ENCODE peak calls at places on chromosomes 4 and X, in five cellular contexts. One of them, this sample, is unnamed.

GRCh38 chrX:48648299-48648698 is 35.3 kb upstream of the WAS start:
- DNase-seq in brain microvascular endothelial cell: peak
- DNase-seq in H1: peak
- DNase-seq in colonic mucosa: peak
- DNase-seq in H9: peak
- DNase-seq in this sample: no peak

GRCh38 chrX:46125139-46125538 is 420.1 kb downstream of the ZNF674 start:
- DNase-seq in colonic mucosa: no peak
- DNase-seq in H9: no peak
- DNase-seq in H1: no peak
- DNase-seq in brain microvascular endothelial cell: no peak
- DNase-seq in this sample: no peak

GRCh38 chr4:92501456-92501855 is 197.7 kb downstream of the GRID2 start:
- DNase-seq in brain microvascular endothelial cell: no peak
- DNase-seq in H9: no peak
- DNase-seq in H1: no peak
- DNase-seq in colonic mucosa: no peak
- DNase-seq in this sample: peak

GRCh38 chr4:11426716-11427115 is 2.0 kb downstream of the HS3ST1 start:
- DNase-seq in H1: no peak
- DNase-seq in colonic mucosa: no peak
- DNase-seq in H9: no peak
- DNase-seq in brain microvascular endothelial cell: no peak
- DNase-seq in this sample: no peak

GRCh38 chrX:36334508-36335015 is 415.0 kb downstream of the CFAP47 start:
- DNase-seq in H9: no peak
- DNase-seq in brain microvascular endothelial cell: no peak
- DNase-seq in H1: no peak
- DNase-seq in colonic mucosa: no peak
- DNase-seq in this sample: no peak

GRCh38 chr4:140243345-140243753 is 89.4 kb upstream of the MAML3 start:
- DNase-seq in H9: no peak
- DNase-seq in brain microvascular endothelial cell: no peak
- DNase-seq in colonic mucosa: peak
- DNase-seq in H1: no peak
- DNase-seq in this sample: no peak

GRCh38 chr4:3451956-3452355 is 10.2 kb downstream of the HGFAC start:
- DNase-seq in brain microvascular endothelial cell: peak
- DNase-seq in H9: no peak
- DNase-seq in colonic mucosa: no peak
- DNase-seq in H1: no peak
- DNase-seq in this sample: no peak

GRCh38 chr4:96170198-96170597 is 330.3 kb downstream of the PDHA2 start:
- DNase-seq in colonic mucosa: no peak
- DNase-seq in H1: no peak
- DNase-seq in H9: peak
- DNase-seq in brain microvascular endothelial cell: no peak
- DNase-seq in this sample: no peak

GRCh38 chr4:174084542-174084941 is 198.9 kb downstream of the FBXO8 start:
- DNase-seq in H1: no peak
- DNase-seq in H9: no peak
- DNase-seq in colonic mucosa: no peak
- DNase-seq in brain microvascular endothelial cell: no peak
- DNase-seq in this sample: no peak

GRCh38 chr4:153731239-153731638 is 28.6 kb downstream of the RNF175 start:
- DNase-seq in brain microvascular endothelial cell: peak
- DNase-seq in colonic mucosa: no peak
- DNase-seq in H1: no peak
- DNase-seq in H9: no peak
- DNase-seq in this sample: peak

GRCh38 chrX:126137899-126138298 is 28.2 kb downstream of the DCAF12L2 start:
- DNase-seq in colonic mucosa: no peak
- DNase-seq in H9: no peak
- DNase-seq in H1: no peak
- DNase-seq in brain microvascular endothelial cell: no peak
- DNase-seq in this sample: no peak

GRCh38 chr4:1297023-1297395 is 7.3 kb downstream of the MAEA start:
- DNase-seq in brain microvascular endothelial cell: no peak
- DNase-seq in colonic mucosa: no peak
- DNase-seq in H1: no peak
- DNase-seq in H9: no peak
- DNase-seq in this sample: no peak

GRCh38 chrX:70527053-70527452 is 82.4 kb downstream of the DLG3 start:
- DNase-seq in colonic mucosa: no peak
- DNase-seq in H1: no peak
- DNase-seq in H9: no peak
- DNase-seq in brain microvascular endothelial cell: no peak
- DNase-seq in this sample: no peak

GRCh38 chrX:57528670-57529255 is 63.0 kb upstream of the ZXDB start:
- DNase-seq in brain microvascular endothelial cell: no peak
- DNase-seq in H9: peak
- DNase-seq in H1: no peak
- DNase-seq in colonic mucosa: peak
- DNase-seq in this sample: no peak

GRCh38 chr4:87982446-87982845 is 6.9 kb downstream of the SPP1 start:
- DNase-seq in H1: no peak
- DNase-seq in H9: no peak
- DNase-seq in brain microvascular endothelial cell: peak
- DNase-seq in colonic mucosa: no peak
- DNase-seq in this sample: no peak

GRCh38 chr4:165994706-165995105 is 121.7 kb downstream of the TLL1 start:
- DNase-seq in H1: no peak
- DNase-seq in H9: no peak
- DNase-seq in brain microvascular endothelial cell: peak
- DNase-seq in colonic mucosa: no peak
- DNase-seq in this sample: no peak

GRCh38 chr4:155924637-155925036 is 21.1 kb downstream of the TDO2 start:
- DNase-seq in H1: no peak
- DNase-seq in H9: no peak
- DNase-seq in colonic mucosa: no peak
- DNase-seq in brain microvascular endothelial cell: no peak
- DNase-seq in this sample: no peak

DNA sequence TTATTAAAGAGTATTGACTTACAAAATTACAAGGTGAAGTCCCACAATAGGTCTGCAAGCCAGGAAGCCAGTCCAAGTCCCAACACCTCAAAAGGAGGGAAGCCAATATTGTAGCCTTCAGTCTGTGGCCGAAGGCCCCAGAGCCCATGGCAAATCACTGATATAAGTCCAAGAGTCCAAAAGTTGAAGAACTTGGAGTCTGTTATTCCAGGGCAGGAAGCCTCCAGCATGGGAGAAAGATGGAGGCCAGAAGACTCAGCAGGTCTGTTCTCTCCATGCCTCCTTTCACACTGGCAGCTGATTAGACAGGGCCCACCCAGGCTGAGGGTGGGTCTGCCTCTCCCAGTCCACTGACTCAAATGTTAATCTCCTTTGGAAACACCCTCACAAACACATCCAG is 18.1 kb downstream of the TDO2 start:
- DNase-seq in brain microvascular endothelial cell: no peak
- DNase-seq in H9: no peak
- DNase-seq in H1: no peak
- DNase-seq in colonic mucosa: no peak
- DNase-seq in this sample: no peak
- H3K27ac ChIP-seq in brain microvascular endothelial cell: no peak
- H3K27ac ChIP-seq in H9: no peak
- H3K27ac ChIP-seq in H1: no peak
- H3K27ac ChIP-seq in colonic mucosa: no peak
- H3K27ac ChIP-seq in this sample: no peak

GRCh38 chr4:47528651-47529050 is 43.6 kb downstream of the ATP10D start:
- DNase-seq in colonic mucosa: no peak
- DNase-seq in H9: no peak
- DNase-seq in H1: no peak
- DNase-seq in brain microvascular endothelial cell: no peak
- DNase-seq in this sample: no peak

GRCh38 chr4:47531241-47531953 is 46.3 kb downstream of the ATP10D start:
- DNase-seq in H9: no peak
- DNase-seq in colonic mucosa: peak
- DNase-seq in brain microvascular endothelial cell: peak
- DNase-seq in H1: no peak
- DNase-seq in this sample: peak

GRCh38 chr4:47532658-47533057 is 47.6 kb downstream of the ATP10D start:
- DNase-seq in brain microvascular endothelial cell: no peak
- DNase-seq in H1: no peak
- DNase-seq in H9: no peak
- DNase-seq in colonic mucosa: no peak
- DNase-seq in this sample: no peak

GRCh38 chr4:47531954-47532321 is 46.9 kb downstream of the ATP10D start:
- DNase-seq in brain microvascular endothelial cell: no peak
- DNase-seq in H9: no peak
- DNase-seq in H1: no peak
- DNase-seq in colonic mucosa: no peak
- DNase-seq in this sample: no peak

GRCh38 chr4:47530801-47531200 is 45.7 kb downstream of the ATP10D start:
- DNase-seq in H9: no peak
- DNase-seq in H1: no peak
- DNase-seq in brain microvascular endothelial cell: no peak
- DNase-seq in colonic mucosa: no peak
- DNase-seq in this sample: no peak
- H3K27ac ChIP-seq in H9: no peak
- H3K27ac ChIP-seq in H1: no peak
- H3K27ac ChIP-seq in brain microvascular endothelial cell: peak
- H3K27ac ChIP-seq in colonic mucosa: no peak
- H3K27ac ChIP-seq in this sample: peak

GRCh38 chr4:145530662-145531061 is 49.0 kb downstream of the SMAD1 start:
- DNase-seq in brain microvascular endothelial cell: no peak
- DNase-seq in H9: no peak
- DNase-seq in colonic mucosa: no peak
- DNase-seq in H1: no peak
- DNase-seq in this sample: no peak

GRCh38 chr4:145531791-145532190 is 50.1 kb downstream of the SMAD1 start:
- DNase-seq in colonic mucosa: no peak
- DNase-seq in brain microvascular endothelial cell: no peak
- DNase-seq in H9: no peak
- DNase-seq in H1: no peak
- DNase-seq in this sample: no peak

GRCh38 chr4:145535202-145535601 is 53.5 kb downstream of the SMAD1 start:
- DNase-seq in H1: no peak
- DNase-seq in brain microvascular endothelial cell: no peak
- DNase-seq in H9: no peak
- DNase-seq in colonic mucosa: no peak
- DNase-seq in this sample: no peak

GRCh38 chr4:145531193-145531592 is 49.5 kb downstream of the SMAD1 start:
- DNase-seq in H9: no peak
- DNase-seq in H1: no peak
- DNase-seq in colonic mucosa: no peak
- DNase-seq in brain microvascular endothelial cell: no peak
- DNase-seq in this sample: no peak

DNA sequence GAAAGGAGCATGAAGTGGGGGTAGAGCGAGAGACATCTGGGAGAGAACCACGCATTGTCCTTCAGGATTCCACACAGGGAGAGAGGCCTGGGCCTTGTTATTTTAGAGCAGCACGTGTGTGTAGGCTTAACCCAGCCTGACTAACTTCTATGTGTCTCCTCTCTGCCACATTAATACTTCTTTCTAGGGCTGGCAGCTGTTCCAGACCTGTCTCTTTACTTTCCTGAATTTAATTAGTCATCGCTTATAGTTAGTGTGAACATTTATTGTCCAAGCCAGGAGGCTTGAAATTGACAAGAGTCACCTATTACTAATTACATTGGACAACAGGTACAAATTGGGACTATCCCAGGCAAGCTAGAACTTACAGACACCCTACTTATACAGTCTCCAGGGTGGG is 51.4 kb downstream of the SMAD1 start:
- DNase-seq in H1: no peak
- DNase-seq in colonic mucosa: no peak
- DNase-seq in brain microvascular endothelial cell: no peak
- DNase-seq in H9: no peak
- DNase-seq in this sample: no peak
- H3K27ac ChIP-seq in H1: no peak
- H3K27ac ChIP-seq in colonic mucosa: no peak
- H3K27ac ChIP-seq in brain microvascular endothelial cell: no peak
- H3K27ac ChIP-seq in H9: no peak
- H3K27ac ChIP-seq in this sample: peak

DNA sequence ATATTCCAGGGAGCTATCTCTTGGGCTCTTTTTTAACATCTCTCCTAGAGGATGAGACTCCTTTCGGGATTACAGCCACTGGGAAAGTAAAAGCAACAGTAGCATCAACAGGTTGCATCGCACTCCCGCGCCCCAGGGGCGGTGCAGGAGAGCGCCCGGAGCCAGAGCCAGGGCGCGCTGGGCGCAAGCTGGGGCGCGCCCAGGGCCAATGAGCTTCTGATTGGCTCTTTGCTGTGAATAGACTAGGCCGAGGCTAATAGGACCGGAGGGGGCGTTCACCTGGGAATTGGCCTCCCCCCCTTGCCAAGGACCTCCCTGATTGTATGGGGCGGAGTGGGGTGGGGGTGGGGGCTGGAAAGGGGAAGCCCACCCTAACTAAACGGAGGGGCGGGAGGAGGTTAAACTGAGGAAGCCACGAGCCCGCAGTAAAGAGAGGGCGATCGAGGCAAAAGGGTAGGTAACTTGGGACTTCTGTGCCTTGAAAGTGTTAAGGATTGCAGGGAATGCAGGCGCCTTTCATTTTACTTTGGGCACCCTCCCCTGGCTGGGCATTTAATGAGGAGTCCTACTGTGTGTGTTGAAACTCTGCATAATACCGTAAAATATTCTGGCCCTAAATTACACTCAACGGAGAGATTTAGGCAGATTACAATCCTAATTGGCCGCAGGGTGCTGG is 1.1 kb upstream of the ATOH1 start:
- DNase-seq in colonic mucosa: peak
- DNase-seq in H1: peak
- DNase-seq in H9: peak
- DNase-seq in brain microvascular endothelial cell: no peak
- DNase-seq in this sample: no peak
- H3K27ac ChIP-seq in colonic mucosa: peak
- H3K27ac ChIP-seq in H1: no peak
- H3K27ac ChIP-seq in H9: no peak
- H3K27ac ChIP-seq in brain microvascular endothelial cell: no peak
- H3K27ac ChIP-seq in this sample: no peak

GRCh38 chr4:109640644-109641043 is 62.6 kb downstream of the CASP6 start:
- DNase-seq in colonic mucosa: no peak
- DNase-seq in brain microvascular endothelial cell: no peak
- DNase-seq in H1: no peak
- DNase-seq in H9: no peak
- DNase-seq in this sample: no peak
- H3K27ac ChIP-seq in colonic mucosa: no peak
- H3K27ac ChIP-seq in brain microvascular endothelial cell: no peak
- H3K27ac ChIP-seq in H1: no peak
- H3K27ac ChIP-seq in H9: no peak
- H3K27ac ChIP-seq in this sample: no peak

GRCh38 chrX:108203540-108203939 is 112.0 kb downstream of the ATG4A start:
- DNase-seq in brain microvascular endothelial cell: no peak
- DNase-seq in colonic mucosa: no peak
- DNase-seq in H1: no peak
- DNase-seq in H9: no peak
- DNase-seq in this sample: no peak

GRCh38 chrX:108199691-108200090 is 108.1 kb downstream of the ATG4A start:
- DNase-seq in colonic mucosa: no peak
- DNase-seq in H9: no peak
- DNase-seq in brain microvascular endothelial cell: peak
- DNase-seq in H1: no peak
- DNase-seq in this sample: no peak

GRCh38 chrX:108198420-108198819 is 106.8 kb downstream of the ATG4A start:
- DNase-seq in colonic mucosa: no peak
- DNase-seq in brain microvascular endothelial cell: peak
- DNase-seq in H1: no peak
- DNase-seq in H9: no peak
- DNase-seq in this sample: no peak

GRCh38 chrX:108199041-108199440 is 107.5 kb downstream of the ATG4A start:
- DNase-seq in colonic mucosa: no peak
- DNase-seq in H9: no peak
- DNase-seq in H1: no peak
- DNase-seq in brain microvascular endothelial cell: no peak
- DNase-seq in this sample: no peak
- H3K27ac ChIP-seq in colonic mucosa: no peak
- H3K27ac ChIP-seq in H9: no peak
- H3K27ac ChIP-seq in H1: no peak
- H3K27ac ChIP-seq in brain microvascular endothelial cell: no peak
- H3K27ac ChIP-seq in this sample: no peak

This sample was measured in epithelial cell of prostate.